ENCODE peak calls at places on chromosome 6, in eight cellular contexts. One of them, this sample, is unnamed.

GRCh38 chr6:42735976-42736375 is 9.9 kb downstream of the TBCC start:
- DNase-seq in neuronal stem cell: no peak
- DNase-seq in GM12878: no peak
- DNase-seq in ovary: no peak
- DNase-seq in effector memory CD4-positive, alpha-beta T cell: no peak
- DNase-seq in fibroblast of lung: no peak
- DNase-seq in mucosa of descending colon: no peak
- DNase-seq in DND-41: no peak
- DNase-seq in this sample: no peak

GRCh38 chr6:107697682-107698081 is 126.4 kb downstream of the SCML4 start:
- DNase-seq in fibroblast of lung: no peak
- DNase-seq in mucosa of descending colon: no peak
- DNase-seq in effector memory CD4-positive, alpha-beta T cell: no peak
- DNase-seq in DND-41: no peak
- DNase-seq in GM12878: no peak
- DNase-seq in ovary: no peak
- DNase-seq in neuronal stem cell: no peak
- DNase-seq in this sample: no peak

GRCh38 chr6:151448623-151449022 is 3.3 kb downstream of the RMND1 start:
- DNase-seq in fibroblast of lung: no peak
- DNase-seq in ovary: no peak
- DNase-seq in GM12878: no peak
- DNase-seq in mucosa of descending colon: no peak
- DNase-seq in effector memory CD4-positive, alpha-beta T cell: no peak
- DNase-seq in neuronal stem cell: no peak
- DNase-seq in DND-41: no peak
- DNase-seq in this sample: no peak

GRCh38 chr6:74287932-74288331 is 591.9 kb downstream of the CD109 start:
- DNase-seq in mucosa of descending colon: no peak
- DNase-seq in GM12878: no peak
- DNase-seq in neuronal stem cell: no peak
- DNase-seq in effector memory CD4-positive, alpha-beta T cell: no peak
- DNase-seq in ovary: no peak
- DNase-seq in fibroblast of lung: no peak
- DNase-seq in DND-41: no peak
- DNase-seq in this sample: no peak

GRCh38 chr6:161418458-161418945 is 144.6 kb upstream of the AGPAT4 start:
- DNase-seq in mucosa of descending colon: no peak
- DNase-seq in DND-41: peak
- DNase-seq in GM12878: no peak
- DNase-seq in ovary: peak
- DNase-seq in effector memory CD4-positive, alpha-beta T cell: no peak
- DNase-seq in neuronal stem cell: peak
- DNase-seq in fibroblast of lung: peak
- DNase-seq in this sample: peak

GRCh38 chr6:77034161-77034560 is 429.1 kb downstream of the HTR1B start:
- DNase-seq in DND-41: no peak
- DNase-seq in ovary: no peak
- DNase-seq in effector memory CD4-positive, alpha-beta T cell: no peak
- DNase-seq in fibroblast of lung: peak
- DNase-seq in mucosa of descending colon: no peak
- DNase-seq in neuronal stem cell: peak
- DNase-seq in GM12878: no peak
- DNase-seq in this sample: no peak

GRCh38 chr6:116572162-116572561 is 858 bp downstream of the RWDD1 start:
- DNase-seq in ovary: no peak
- DNase-seq in mucosa of descending colon: peak
- DNase-seq in fibroblast of lung: peak
- DNase-seq in effector memory CD4-positive, alpha-beta T cell: no peak
- DNase-seq in GM12878: no peak
- DNase-seq in DND-41: peak
- DNase-seq in neuronal stem cell: no peak
- DNase-seq in this sample: peak

GRCh38 chr6:30876039-30876730 is 8.1 kb upstream of the DDR1 start:
- DNase-seq in GM12878: no peak
- DNase-seq in neuronal stem cell: no peak
- DNase-seq in mucosa of descending colon: no peak
- DNase-seq in effector memory CD4-positive, alpha-beta T cell: no peak
- DNase-seq in fibroblast of lung: peak
- DNase-seq in DND-41: no peak
- DNase-seq in ovary: peak
- DNase-seq in this sample: peak

GRCh38 chr6:102944475-102944874 is 1551.0 kb downstream of the GRIK2 start:
- DNase-seq in fibroblast of lung: no peak
- DNase-seq in DND-41: no peak
- DNase-seq in mucosa of descending colon: no peak
- DNase-seq in neuronal stem cell: no peak
- DNase-seq in GM12878: no peak
- DNase-seq in effector memory CD4-positive, alpha-beta T cell: no peak
- DNase-seq in ovary: no peak
- DNase-seq in this sample: no peak

GRCh38 chr6:25061289-25061945 is 125.7 kb upstream of the RIPOR2 start:
- DNase-seq in ovary: no peak
- DNase-seq in GM12878: no peak
- DNase-seq in DND-41: no peak
- DNase-seq in neuronal stem cell: peak
- DNase-seq in mucosa of descending colon: no peak
- DNase-seq in fibroblast of lung: no peak
- DNase-seq in effector memory CD4-positive, alpha-beta T cell: no peak
- DNase-seq in this sample: no peak

GRCh38 chr6:8481727-8482126 is 46.4 kb upstream of the SLC35B3 start:
- DNase-seq in GM12878: no peak
- DNase-seq in neuronal stem cell: peak
- DNase-seq in effector memory CD4-positive, alpha-beta T cell: no peak
- DNase-seq in ovary: no peak
- DNase-seq in fibroblast of lung: peak
- DNase-seq in mucosa of descending colon: no peak
- DNase-seq in DND-41: no peak
- DNase-seq in this sample: no peak

GRCh38 chr6:37435816-37436215 is 2.8 kb downstream of the CMTR1 start:
- DNase-seq in mucosa of descending colon: no peak
- DNase-seq in neuronal stem cell: no peak
- DNase-seq in GM12878: no peak
- DNase-seq in effector memory CD4-positive, alpha-beta T cell: no peak
- DNase-seq in fibroblast of lung: no peak
- DNase-seq in DND-41: no peak
- DNase-seq in ovary: no peak
- DNase-seq in this sample: no peak

GRCh38 chr6:26067367-26067766 is 19.9 kb upstream of the HFE start:
- DNase-seq in fibroblast of lung: no peak
- DNase-seq in GM12878: no peak
- DNase-seq in mucosa of descending colon: no peak
- DNase-seq in ovary: no peak
- DNase-seq in DND-41: no peak
- DNase-seq in neuronal stem cell: no peak
- DNase-seq in effector memory CD4-positive, alpha-beta T cell: no peak
- DNase-seq in this sample: no peak

GRCh38 chr6:170497845-170498281 is 55.2 kb downstream of the PSMB1 start:
- DNase-seq in neuronal stem cell: peak
- DNase-seq in effector memory CD4-positive, alpha-beta T cell: no peak
- DNase-seq in GM12878: no peak
- DNase-seq in fibroblast of lung: no peak
- DNase-seq in mucosa of descending colon: no peak
- DNase-seq in DND-41: no peak
- DNase-seq in ovary: no peak
- DNase-seq in this sample: no peak

GRCh38 chr6:140203611-140204553 is 829.4 kb upstream of the CITED2 start:
- DNase-seq in ovary: no peak
- DNase-seq in DND-41: no peak
- DNase-seq in neuronal stem cell: no peak
- DNase-seq in GM12878: no peak
- DNase-seq in mucosa of descending colon: no peak
- DNase-seq in fibroblast of lung: peak
- DNase-seq in effector memory CD4-positive, alpha-beta T cell: no peak
- DNase-seq in this sample: no peak

GRCh38 chr6:128208078-128208477 is 307.2 kb upstream of the THEMIS start:
- DNase-seq in neuronal stem cell: no peak
- DNase-seq in GM12878: no peak
- DNase-seq in effector memory CD4-positive, alpha-beta T cell: no peak
- DNase-seq in ovary: no peak
- DNase-seq in DND-41: no peak
- DNase-seq in fibroblast of lung: no peak
- DNase-seq in mucosa of descending colon: no peak
- DNase-seq in this sample: no peak

GRCh38 chr6:35297541-35298481 is at the start of gene DEF6:
- DNase-seq in DND-41: peak
- DNase-seq in fibroblast of lung: peak
- DNase-seq in neuronal stem cell: peak
- DNase-seq in mucosa of descending colon: peak
- DNase-seq in effector memory CD4-positive, alpha-beta T cell: peak
- DNase-seq in GM12878: peak
- DNase-seq in ovary: peak
- DNase-seq in this sample: peak

GRCh38 chr6:79373246-79373645 is 138.8 kb upstream of the HMGN3 start:
- DNase-seq in fibroblast of lung: no peak
- DNase-seq in mucosa of descending colon: no peak
- DNase-seq in neuronal stem cell: no peak
- DNase-seq in DND-41: no peak
- DNase-seq in GM12878: no peak
- DNase-seq in ovary: no peak
- DNase-seq in effector memory CD4-positive, alpha-beta T cell: no peak
- DNase-seq in this sample: no peak

GRCh38 chr6:134398453-134398852 is 80.5 kb upstream of the SGK1 start:
- DNase-seq in ovary: no peak
- DNase-seq in GM12878: peak
- DNase-seq in fibroblast of lung: no peak
- DNase-seq in mucosa of descending colon: no peak
- DNase-seq in neuronal stem cell: no peak
- DNase-seq in effector memory CD4-positive, alpha-beta T cell: no peak
- DNase-seq in DND-41: no peak
- DNase-seq in this sample: peak

DNA sequence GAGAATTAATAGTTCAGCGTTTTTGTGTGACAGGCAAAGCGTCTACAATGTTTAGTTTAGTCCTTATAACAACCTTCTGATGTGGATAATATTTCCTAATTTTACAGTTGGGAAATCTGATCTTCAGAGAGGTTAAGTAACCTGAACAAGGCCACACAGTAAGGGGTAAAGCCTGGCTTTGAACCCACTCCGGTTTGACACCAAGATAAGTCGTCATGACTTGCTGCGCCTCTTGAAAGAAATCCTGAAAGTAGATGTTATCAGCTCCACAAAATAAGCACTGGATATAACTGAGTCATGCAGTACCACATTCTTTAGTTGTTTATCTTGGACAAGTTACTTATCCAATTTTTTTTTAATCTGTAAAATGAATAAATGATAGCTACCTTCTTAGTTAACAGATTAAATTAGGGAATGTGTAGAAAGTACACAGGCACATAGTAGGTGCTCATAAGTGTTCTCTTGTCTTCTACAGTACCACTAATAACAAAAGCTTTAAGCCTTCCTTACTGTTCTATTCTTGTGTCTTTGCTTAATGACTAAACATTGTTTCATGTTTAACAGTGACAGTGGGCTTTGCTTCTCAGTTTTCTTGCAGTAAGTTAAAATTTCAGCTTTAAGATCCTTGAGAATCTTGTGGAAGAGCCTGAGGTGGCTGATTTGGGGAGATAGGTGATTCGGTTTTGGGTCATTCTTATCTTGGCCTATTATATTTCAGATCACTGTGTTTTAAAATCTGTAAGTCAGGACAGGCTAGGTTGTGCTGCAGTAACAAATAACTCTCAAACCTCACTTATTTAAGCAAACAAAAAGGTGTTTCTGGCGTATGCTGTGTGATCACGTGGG is 2.1 kb downstream of the HIVEP1 start:
- DNase-seq in DND-41: no peak
- DNase-seq in effector memory CD4-positive, alpha-beta T cell: no peak
- DNase-seq in GM12878: no peak
- DNase-seq in mucosa of descending colon: no peak
- DNase-seq in neuronal stem cell: no peak
- DNase-seq in ovary: no peak
- DNase-seq in fibroblast of lung: peak
- DNase-seq in this sample: peak
- H3K4me3 ChIP-seq in DND-41: no peak
- H3K4me3 ChIP-seq in effector memory CD4-positive, alpha-beta T cell: no peak
- H3K4me3 ChIP-seq in GM12878: peak
- H3K4me3 ChIP-seq in mucosa of descending colon: no peak
- H3K4me3 ChIP-seq in neuronal stem cell: no peak
- H3K4me3 ChIP-seq in ovary: no peak
- H3K4me3 ChIP-seq in fibroblast of lung: peak
- H3K4me3 ChIP-seq in this sample: no peak

GRCh38 chr6:3357669-3358068 is 98.9 kb downstream of the PSMG4 start:
- DNase-seq in ovary: no peak
- DNase-seq in fibroblast of lung: no peak
- DNase-seq in GM12878: no peak
- DNase-seq in mucosa of descending colon: no peak
- DNase-seq in neuronal stem cell: no peak
- DNase-seq in DND-41: no peak
- DNase-seq in effector memory CD4-positive, alpha-beta T cell: no peak
- DNase-seq in this sample: no peak
- H3K4me3 ChIP-seq in ovary: no peak
- H3K4me3 ChIP-seq in fibroblast of lung: no peak
- H3K4me3 ChIP-seq in GM12878: no peak
- H3K4me3 ChIP-seq in mucosa of descending colon: no peak
- H3K4me3 ChIP-seq in neuronal stem cell: no peak
- H3K4me3 ChIP-seq in DND-41: no peak
- H3K4me3 ChIP-seq in effector memory CD4-positive, alpha-beta T cell: no peak
- H3K4me3 ChIP-seq in this sample: no peak

DNA sequence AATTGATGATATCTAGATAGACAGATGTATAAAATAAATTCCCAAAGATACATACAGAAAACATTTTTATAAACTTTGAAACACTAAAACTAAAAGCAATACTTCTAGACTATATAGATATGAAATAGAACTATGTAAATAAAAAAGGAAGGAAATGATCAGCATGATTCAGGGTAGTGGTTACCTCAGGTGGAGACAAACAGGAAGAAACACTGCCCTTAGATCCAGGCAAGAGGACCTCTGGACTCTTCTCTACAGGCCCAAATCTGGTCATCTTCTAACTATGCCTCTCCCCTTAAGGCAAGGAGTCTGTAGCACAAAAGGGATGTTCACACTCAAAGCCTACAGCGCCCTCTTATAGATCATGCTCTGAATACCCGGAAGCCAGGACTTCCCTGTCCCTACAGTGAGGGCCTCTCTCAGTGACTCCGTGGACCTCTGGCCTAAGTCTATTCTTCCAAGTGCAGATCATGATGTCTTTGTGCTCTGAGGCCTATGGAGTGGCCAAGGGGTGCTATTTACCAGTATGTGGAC is 30.4 kb upstream of the HIVEP2 start:
- DNase-seq in DND-41: no peak
- DNase-seq in neuronal stem cell: no peak
- DNase-seq in mucosa of descending colon: no peak
- DNase-seq in GM12878: no peak
- DNase-seq in ovary: no peak
- DNase-seq in effector memory CD4-positive, alpha-beta T cell: no peak
- DNase-seq in fibroblast of lung: no peak
- DNase-seq in this sample: no peak
- H3K4me3 ChIP-seq in DND-41: no peak
- H3K4me3 ChIP-seq in neuronal stem cell: no peak
- H3K4me3 ChIP-seq in mucosa of descending colon: no peak
- H3K4me3 ChIP-seq in GM12878: no peak
- H3K4me3 ChIP-seq in ovary: no peak
- H3K4me3 ChIP-seq in effector memory CD4-positive, alpha-beta T cell: no peak
- H3K4me3 ChIP-seq in fibroblast of lung: no peak
- H3K4me3 ChIP-seq in this sample: no peak

DNA sequence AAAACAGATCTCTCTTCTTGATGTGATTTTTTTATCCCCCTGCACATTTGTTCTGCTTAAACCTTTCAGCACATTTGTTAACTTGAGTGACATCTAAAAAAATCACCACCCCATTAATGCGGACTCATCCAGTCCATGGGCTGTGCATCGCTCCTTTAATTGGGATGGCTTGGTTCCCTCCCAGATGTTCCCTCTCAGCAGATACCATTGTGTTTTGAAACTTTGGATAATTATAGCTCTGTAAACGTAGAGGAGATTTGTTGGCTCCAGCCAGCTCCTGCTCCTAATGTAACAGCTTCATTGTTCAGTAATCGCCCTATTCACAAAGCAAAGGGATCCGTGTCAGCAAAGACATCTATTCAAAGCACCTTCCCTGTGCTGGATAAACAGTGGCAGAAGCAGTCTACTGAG is 323.8 kb downstream of the CD83 start:
- DNase-seq in effector memory CD4-positive, alpha-beta T cell: no peak
- DNase-seq in GM12878: no peak
- DNase-seq in DND-41: no peak
- DNase-seq in mucosa of descending colon: no peak
- DNase-seq in ovary: peak
- DNase-seq in neuronal stem cell: peak
- DNase-seq in fibroblast of lung: peak
- DNase-seq in this sample: no peak
- H3K4me3 ChIP-seq in effector memory CD4-positive, alpha-beta T cell: no peak
- H3K4me3 ChIP-seq in GM12878: no peak
- H3K4me3 ChIP-seq in DND-41: no peak
- H3K4me3 ChIP-seq in mucosa of descending colon: no peak
- H3K4me3 ChIP-seq in ovary: no peak
- H3K4me3 ChIP-seq in neuronal stem cell: no peak
- H3K4me3 ChIP-seq in fibroblast of lung: no peak
- H3K4me3 ChIP-seq in this sample: no peak